ENCODE peak calls at places on chromosomes 16 and 17, in five cellular contexts. F, Z, A, M and O are unnamed samples.
A peak's percentile ranks its signal among the peaks of the same experiment; 100 is the strongest.

GRCh38 chr16:4327782-4328579 is 12.1 kb downstream of the GLIS2 start:
- DNase-seq in F (peak; percentile 84), Z (no peak), A (peak; percentile 90), M (peak; percentile 76), O (peak; percentile 74)

GRCh38 chr16:86424968-86425367 is 85.4 kb upstream of the FOXF1 start:
- DNase-seq in F (no peak), Z (no peak), A (no peak), M (no peak), O (no peak)

GRCh38 chr16:50303041-50303604 is 36.8 kb downstream of the ADCY7 start:
- DNase-seq in F (no peak), Z (no peak), A (no peak), M (no peak), O (no peak)

GRCh38 chr17:1147664-1148063 is 32.1 kb downstream of the ABR start:
- DNase-seq in F (no peak), Z (peak; percentile 13), A (peak; percentile 80), M (peak; percentile 12), O (no peak)

GRCh38 chr17:47896672-47897490 is 845 bp downstream of the SP2 start:
- DNase-seq in F (no peak), Z (no peak), A (no peak), M (no peak), O (no peak)

GRCh38 chr17:70259400-70259799 is 90.1 kb downstream of the KCNJ2 start:
- DNase-seq in F (no peak), Z (no peak), A (no peak), M (no peak), O (no peak)

GRCh38 chr17:69640073-69640472 is 225.6 kb downstream of the MAP2K6 start:
- DNase-seq in F (no peak), Z (no peak), A (no peak), M (no peak), O (no peak)

GRCh38 chr17:78965369-78965982 is 14.2 kb downstream of the LGALS3BP start:
- DNase-seq in F (no peak), Z (no peak), A (no peak), M (no peak), O (no peak)

GRCh38 chr17:63434951-63435571 is 11.0 kb downstream of the CYB561 start:
- DNase-seq in F (peak; percentile 90), Z (peak; percentile 81), A (no peak), M (peak; percentile 43), O (peak; percentile 58)

GRCh38 chr16:30644334-30644830 is 6.4 kb upstream of the PRR14 start:
- DNase-seq in F (no peak), Z (no peak), A (no peak), M (no peak), O (no peak)

GRCh38 chr17:14672830-14673229 is 371.9 kb downstream of the HS3ST3B1 start:
- DNase-seq in F (no peak), Z (no peak), A (peak; percentile 45), M (peak; percentile 58), O (no peak)

GRCh38 chr17:33389506-33390141 is 96.5 kb upstream of the ASIC2 start:
- DNase-seq in F (no peak), Z (no peak), A (no peak), M (peak; percentile 0), O (no peak)

GRCh38 chr16:89449726-89450335 is 40.5 kb downstream of the ANKRD11 start:
- DNase-seq in F (no peak), Z (no peak), A (no peak), M (peak; percentile 34), O (no peak)

GRCh38 chr17:46962374-46962790 is 16.7 kb downstream of the RPRML start:
- DNase-seq in F (no peak), Z (no peak), A (no peak), M (peak; percentile 14), O (no peak)

GRCh38 chr17:29566473-29567361 is at the start of gene ABHD15:
- DNase-seq in F (peak; percentile 55), Z (peak; percentile 64), A (peak; percentile 85), M (peak; percentile 80), O (peak; percentile 77)

GRCh38 chr17:18041776-18042175 is 2.6 kb downstream of the GID4 start:
- DNase-seq in F (no peak), Z (no peak), A (no peak), M (peak; percentile 88), O (peak; percentile 15)

GRCh38 chr16:54594646-54595381 is 308.2 kb upstream of the IRX3 start:
- DNase-seq in F (no peak), Z (peak; percentile 38), A (no peak), M (no peak), O (no peak)

GRCh38 chr17:7403902-7404736 is at the start of gene TMEM256:
- DNase-seq in F (peak; percentile 99), Z (peak; percentile 98), A (peak; percentile 93), M (peak; percentile 99), O (peak; percentile 99)

GRCh38 chr16:22375117-22375962 is 921 bp upstream of the CDR2 start:
- DNase-seq in F (no peak), Z (no peak), A (no peak), M (no peak), O (no peak)

GRCh38 chr17:21523482-21524210 is 147.5 kb downstream of the KCNJ12 start:
- DNase-seq in F (no peak), Z (no peak), A (no peak), M (no peak), O (no peak)

GRCh38 chr17:60318830-60319229 is 73.1 kb downstream of the USP32 start:
- DNase-seq in F (no peak), Z (no peak), A (no peak), M (no peak), O (no peak)

DNA sequence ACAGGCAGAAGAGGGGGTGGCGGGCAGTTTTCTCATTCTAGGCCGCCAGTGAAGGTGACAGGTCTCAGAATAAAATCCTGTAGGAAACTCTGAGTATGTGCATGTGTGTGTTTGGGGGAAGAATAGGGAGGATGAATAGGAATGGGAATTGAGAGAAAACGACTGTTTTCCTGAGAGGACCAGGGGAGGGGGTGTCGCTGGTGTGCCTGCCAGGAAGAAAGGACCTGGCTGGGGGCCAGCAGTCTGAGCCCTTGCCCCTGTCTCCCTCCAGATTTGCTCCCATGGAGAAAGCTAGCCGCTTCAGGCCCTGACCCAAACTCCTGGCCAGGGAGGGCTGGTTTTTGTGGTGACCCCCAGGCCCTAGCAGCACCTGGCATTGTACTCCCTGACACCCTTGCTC is 14.4 kb downstream of the C17orf50 start:
- DNase-seq in F (no peak), Z (no peak), A (no peak), M (no peak), O (no peak)
- TF ChIP-seq CTCF in F (no peak), Z (no peak), A (no peak), M (no peak), O (no peak)

GRCh38 chr17:55634702-55635101 is 88.0 kb downstream of the TMEM100 start:
- DNase-seq in F (no peak), Z (no peak), A (no peak), M (no peak), O (no peak)

GRCh38 chr17:55642741-55643140 is 79.9 kb downstream of the TMEM100 start:
- DNase-seq in F (no peak), Z (peak; percentile 6), A (no peak), M (no peak), O (no peak)

GRCh38 chr17:55635253-55635766 is 87.4 kb downstream of the TMEM100 start:
- DNase-seq in F (no peak), Z (no peak), A (no peak), M (no peak), O (no peak)

GRCh38 chr17:55641559-55642160 is 81.0 kb downstream of the TMEM100 start:
- DNase-seq in F (peak; percentile 61), Z (peak; percentile 49), A (peak; percentile 44), M (peak; percentile 56), O (peak; percentile 53)

DNA sequence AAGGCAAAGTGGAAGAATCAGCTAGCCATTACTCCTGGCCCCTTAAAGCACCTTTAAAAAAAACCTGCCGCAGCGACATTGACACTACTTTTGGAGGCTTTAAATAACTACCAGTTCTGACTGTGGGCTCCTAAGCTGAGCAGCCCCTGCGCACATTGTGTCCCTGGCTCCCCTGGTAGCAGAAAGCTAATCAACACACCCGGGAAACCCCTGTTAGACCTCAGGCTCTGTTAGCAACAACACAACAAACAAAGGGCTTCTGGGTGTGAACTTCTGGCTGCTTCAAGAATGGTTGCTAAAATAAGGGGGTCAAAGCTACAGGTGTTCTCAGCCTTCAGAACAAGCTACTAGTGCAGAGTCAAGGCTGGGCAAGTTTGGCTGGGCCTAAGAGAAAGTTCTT is 83.6 kb downstream of the TMEM100 start:
- DNase-seq in F (no peak), Z (no peak), A (no peak), M (no peak), O (no peak)
- TF ChIP-seq CTCF in F (no peak), Z (no peak), A (no peak), M (no peak), O (no peak)

GRCh38 chr16:64858076-64858475 is 263.8 kb downstream of the CDH11 start:
- DNase-seq in F (no peak), Z (no peak), A (no peak), M (peak; percentile 41), O (no peak)
- TF ChIP-seq CTCF in F (no peak), Z (no peak), A (no peak), M (no peak), O (no peak)

DNA sequence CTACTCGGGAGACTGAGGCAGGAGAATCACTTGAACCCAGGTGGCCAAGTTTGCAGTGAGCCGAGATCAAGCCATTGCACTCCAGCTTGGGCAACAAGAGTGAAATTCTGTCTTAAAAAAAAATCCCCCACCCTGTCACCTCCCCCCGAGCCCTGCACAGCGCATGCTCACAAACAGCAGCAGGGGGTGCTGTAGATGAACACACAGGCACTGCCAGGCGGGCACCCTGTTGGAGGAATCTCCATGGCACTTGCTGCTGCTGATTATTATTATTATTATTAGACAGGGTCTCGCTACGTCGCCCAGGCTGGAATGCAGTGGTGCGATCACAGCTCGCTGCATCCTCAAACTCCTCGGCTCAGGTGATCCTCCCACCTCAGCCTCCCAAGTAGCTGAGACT is 24.6 kb downstream of the FZD2 start:
- DNase-seq in F (no peak), Z (peak; percentile 26), A (peak; percentile 43), M (no peak), O (peak; percentile 20)
- TF ChIP-seq CTCF in F (no peak), Z (peak; percentile 48), A (peak; percentile 37), M (peak; percentile 18), O (no peak)

GRCh38 chr16:27273670-27274522 is 5.3 kb upstream of the NSMCE1 start:
- DNase-seq in F (no peak), Z (no peak), A (peak; percentile 49), M (peak; percentile 58), O (peak; percentile 73)
- TF ChIP-seq CTCF in F (no peak), Z (peak; percentile 8), A (peak; percentile 19), M (no peak), O (peak; percentile 25)

GRCh38 chr17:73952498-73953205 is 250.8 kb upstream of the RPL38 start:
- DNase-seq in F (no peak), Z (no peak), A (peak; percentile 19), M (no peak), O (peak; percentile 56)
- TF ChIP-seq CTCF in F (no peak), Z (no peak), A (no peak), M (no peak), O (peak; percentile 58)

GRCh38 chr16:78988361-78988992 is 612.1 kb downstream of the MAF start:
- DNase-seq in F (no peak), Z (no peak), A (peak; percentile 11), M (no peak), O (no peak)
- TF ChIP-seq CTCF in F (no peak), Z (no peak), A (no peak), M (no peak), O (no peak)